ENCODE peak calls at places on chromosomes 4 and X, in four cellular contexts. N, X, E and Z are unnamed samples.

GRCh38 chr4:3296651-3297050 is 3.8 kb downstream of the RGS12 start:
- DNase-seq in N (no peak), X (no peak), E (no peak), Z (no peak)

GRCh38 chr4:187618701-187619278 is 376.8 kb upstream of the ZFP42 start:
- DNase-seq in N (no peak), X (no peak), E (peak; percentile 46), Z (peak; percentile 89)

GRCh38 chrX:38881727-38882126 is 80.5 kb downstream of the MID1IP1 start:
- DNase-seq in N (no peak), X (no peak), E (no peak), Z (no peak)

GRCh38 chr4:48902266-48902665 is 4.3 kb downstream of the OCIAD2 start:
- DNase-seq in N (no peak), X (no peak), E (no peak), Z (peak; percentile 77)

GRCh38 chr4:41029098-41029497 is 185.2 kb downstream of the APBB2 start:
- DNase-seq in N (no peak), X (no peak), E (no peak), Z (no peak)

GRCh38 chr4:124433500-124433899 is 279.0 kb downstream of the ANKRD50 start:
- DNase-seq in N (no peak), X (no peak), E (no peak), Z (peak; percentile 36)

GRCh38 chrX:41085883-41086626 is 810 bp downstream of the USP9X start:
- DNase-seq in N (peak; percentile 35), X (peak; percentile 76), E (no peak), Z (peak; percentile 35)

GRCh38 chrX:13334491-13334890 is 14.6 kb upstream of the ATXN3L start:
- DNase-seq in N (no peak), X (no peak), E (peak; percentile 14), Z (no peak)

GRCh38 chr4:38529189-38530115 is 134.5 kb upstream of the KLF3 start:
- DNase-seq in N (peak; percentile 55), X (no peak), E (no peak), Z (peak; percentile 41)

GRCh38 chrX:23623797-23624196 is 43.5 kb upstream of the PRDX4 start:
- DNase-seq in N (no peak), X (no peak), E (no peak), Z (no peak)

GRCh38 chrX:47530054-47530453 is 31.0 kb upstream of the ARAF start:
- DNase-seq in N (no peak), X (no peak), E (no peak), Z (no peak)

GRCh38 chrX:56232221-56233082 is at the start of gene KLF8:
- DNase-seq in N (peak; percentile 27), X (peak; percentile 45), E (no peak), Z (peak; percentile 58)

GRCh38 chr4:157220026-157220881 is at the start of gene GRIA2:
- DNase-seq in N (no peak), X (peak; percentile 92), E (no peak), Z (peak; percentile 20)

GRCh38 chr4:110742148-110742547 is 119.3 kb upstream of the PITX2 start:
- DNase-seq in N (no peak), X (no peak), E (no peak), Z (peak; percentile 4)

GRCh38 chr4:151852202-151852601 is 91.4 kb upstream of the GATB start:
- DNase-seq in N (no peak), X (no peak), E (no peak), Z (no peak)

GRCh38 chr4:109739547-109739946 is 9.7 kb upstream of the PLA2G12A start:
- DNase-seq in N (no peak), X (no peak), E (no peak), Z (peak; percentile 29)

GRCh38 chrX:129665916-129666644 is 11.3 kb upstream of the APLN start:
- DNase-seq in N (no peak), X (no peak), E (peak; percentile 28), Z (peak; percentile 78)

GRCh38 chr4:6142935-6143602 is 57.3 kb downstream of the JAKMIP1 start:
- DNase-seq in N (no peak), X (peak; percentile 69), E (no peak), Z (no peak)

GRCh38 chr4:111400736-111401135 is 744.5 kb upstream of the FAM241A start:
- DNase-seq in N (no peak), X (peak; percentile 74), E (peak; percentile 49), Z (peak; percentile 7)

GRCh38 chrX:80808854-80809493 is 703 bp downstream of the BRWD3 start:
- DNase-seq in N (peak; percentile 46), X (peak; percentile 55), E (no peak), Z (peak; percentile 28)

GRCh38 chrX:15738686-15739016 is 581 bp downstream of the CA5B start:
- DNase-seq in N (no peak), X (no peak), E (no peak), Z (no peak)

GRCh38 chr4:62771656-62772557 is 1571.8 kb downstream of the ADGRL3 start:
- DNase-seq in N (no peak), X (no peak), E (no peak), Z (no peak)

GRCh38 chr4:38166082-38166481 is 205.9 kb downstream of the PTTG2 start:
- DNase-seq in N (no peak), X (no peak), E (no peak), Z (no peak)

GRCh38 chr4:177008071-177008835 is 215.5 kb upstream of the VEGFC start:
- DNase-seq in N (no peak), X (no peak), E (no peak), Z (peak; percentile 90)

GRCh38 chrX:150062292-150063137 is 124.2 kb upstream of the EOLA2 start:
- DNase-seq in N (no peak), X (peak; percentile 42), E (no peak), Z (peak; percentile 47)